ENCODE peak calls at places on chromosome 20, in six cellular contexts. One of them, this sample, is unnamed.

GRCh38 chr20:21902391-21902790 is 196.9 kb downstream of the PAX1 start:
- DNase-seq in breast epithelium: no peak
- DNase-seq in activated naive CD8-positive, alpha-beta T cell treated with anti-CD3 and anti-CD28 coated beads for 36 hours: no peak
- DNase-seq in memory B cell: no peak
- DNase-seq in astrocyte of the cerebellum: no peak
- DNase-seq in CD4-positive, alpha-beta memory T cell: no peak
- DNase-seq in this sample: no peak

GRCh38 chr20:63081351-63081750 is 74.6 kb upstream of the BHLHE23 start:
- DNase-seq in breast epithelium: no peak
- DNase-seq in activated naive CD8-positive, alpha-beta T cell treated with anti-CD3 and anti-CD28 coated beads for 36 hours: no peak
- DNase-seq in memory B cell: no peak
- DNase-seq in astrocyte of the cerebellum: no peak
- DNase-seq in CD4-positive, alpha-beta memory T cell: no peak
- DNase-seq in this sample: no peak

GRCh38 chr20:35947489-35947888 is 6.8 kb downstream of the SCAND1 start:
- DNase-seq in breast epithelium: no peak
- DNase-seq in activated naive CD8-positive, alpha-beta T cell treated with anti-CD3 and anti-CD28 coated beads for 36 hours: peak; percentile 27
- DNase-seq in memory B cell: no peak
- DNase-seq in astrocyte of the cerebellum: no peak
- DNase-seq in CD4-positive, alpha-beta memory T cell: no peak
- DNase-seq in this sample: peak; percentile 29

GRCh38 chr20:37571033-37571432 is 43.4 kb upstream of the BLCAP start:
- DNase-seq in breast epithelium: no peak
- DNase-seq in activated naive CD8-positive, alpha-beta T cell treated with anti-CD3 and anti-CD28 coated beads for 36 hours: no peak
- DNase-seq in memory B cell: no peak
- DNase-seq in astrocyte of the cerebellum: no peak
- DNase-seq in CD4-positive, alpha-beta memory T cell: no peak
- DNase-seq in this sample: no peak

GRCh38 chr20:1827974-1828785 is 67.0 kb upstream of the SIRPA start:
- DNase-seq in breast epithelium: no peak
- DNase-seq in activated naive CD8-positive, alpha-beta T cell treated with anti-CD3 and anti-CD28 coated beads for 36 hours: no peak
- DNase-seq in memory B cell: no peak
- DNase-seq in astrocyte of the cerebellum: no peak
- DNase-seq in CD4-positive, alpha-beta memory T cell: no peak
- DNase-seq in this sample: no peak

GRCh38 chr20:56215115-56215514 is 33.4 kb upstream of the MC3R start:
- DNase-seq in breast epithelium: no peak
- DNase-seq in activated naive CD8-positive, alpha-beta T cell treated with anti-CD3 and anti-CD28 coated beads for 36 hours: no peak
- DNase-seq in memory B cell: no peak
- DNase-seq in astrocyte of the cerebellum: no peak
- DNase-seq in CD4-positive, alpha-beta memory T cell: no peak
- DNase-seq in this sample: no peak

GRCh38 chr20:62501801-62502495 is 26.2 kb upstream of the GATA5 start:
- DNase-seq in breast epithelium: no peak
- DNase-seq in activated naive CD8-positive, alpha-beta T cell treated with anti-CD3 and anti-CD28 coated beads for 36 hours: peak; percentile 82
- DNase-seq in memory B cell: peak; percentile 54
- DNase-seq in astrocyte of the cerebellum: no peak
- DNase-seq in CD4-positive, alpha-beta memory T cell: peak; percentile 89
- DNase-seq in this sample: peak; percentile 74

GRCh38 chr20:25508083-25508770 is 77.1 kb downstream of the NINL start:
- DNase-seq in breast epithelium: no peak
- DNase-seq in activated naive CD8-positive, alpha-beta T cell treated with anti-CD3 and anti-CD28 coated beads for 36 hours: no peak
- DNase-seq in memory B cell: no peak
- DNase-seq in astrocyte of the cerebellum: peak; percentile 59
- DNase-seq in CD4-positive, alpha-beta memory T cell: no peak
- DNase-seq in this sample: no peak

GRCh38 chr20:2162125-2162822 is 60.6 kb downstream of the STK35 start:
- DNase-seq in breast epithelium: no peak
- DNase-seq in activated naive CD8-positive, alpha-beta T cell treated with anti-CD3 and anti-CD28 coated beads for 36 hours: no peak
- DNase-seq in memory B cell: no peak
- DNase-seq in astrocyte of the cerebellum: no peak
- DNase-seq in CD4-positive, alpha-beta memory T cell: no peak
- DNase-seq in this sample: no peak

GRCh38 chr20:22371843-22372242 is 212.5 kb downstream of the FOXA2 start:
- DNase-seq in breast epithelium: no peak
- DNase-seq in activated naive CD8-positive, alpha-beta T cell treated with anti-CD3 and anti-CD28 coated beads for 36 hours: no peak
- DNase-seq in memory B cell: peak; percentile 16
- DNase-seq in astrocyte of the cerebellum: no peak
- DNase-seq in CD4-positive, alpha-beta memory T cell: no peak
- DNase-seq in this sample: no peak

GRCh38 chr20:60013296-60014142 is 55.3 kb downstream of the CDH26 start:
- DNase-seq in breast epithelium: no peak
- DNase-seq in activated naive CD8-positive, alpha-beta T cell treated with anti-CD3 and anti-CD28 coated beads for 36 hours: no peak
- DNase-seq in memory B cell: no peak
- DNase-seq in astrocyte of the cerebellum: no peak
- DNase-seq in CD4-positive, alpha-beta memory T cell: no peak
- DNase-seq in this sample: no peak

GRCh38 chr20:43284481-43284880 is 94.8 kb upstream of the PTPRT start:
- DNase-seq in breast epithelium: no peak
- DNase-seq in activated naive CD8-positive, alpha-beta T cell treated with anti-CD3 and anti-CD28 coated beads for 36 hours: no peak
- DNase-seq in memory B cell: no peak
- DNase-seq in astrocyte of the cerebellum: no peak
- DNase-seq in CD4-positive, alpha-beta memory T cell: no peak
- DNase-seq in this sample: no peak

This sample was measured in stimulated activated naive CD8-positive, alpha-beta T cell treated with anti-CD3 and anti-CD28 coated beads, Interleukin-15, Interleukin-2, amounts not matched to agents 100 U/mL and 50 U/mL, for 24 hours.